ENCODE peak calls at places on chromosomes 16 and 17, in five cellular contexts. Y is neural progenitor cell, G is MM.1S, X is SK-N-SH, P is PC-3. O is an unnamed sample. For H3F3A, the result is how much of the 10 kb centered on the place peaks cover.

GRCh38 chr17:17448076-17448475 is 28.7 kb upstream of the MED9 start:
- DNase-seq in Y (no peak), G (no peak), X (no peak), P (no peak), O (no peak)

GRCh38 chr16:102060-102855 is 24.2 kb downstream of the MPG start:
- DNase-seq in Y (no peak), G (no peak), X (no peak), P (no peak), O (no peak)

GRCh38 chr17:18960241-18960665 is 8.3 kb downstream of the SLC5A10 start:
- DNase-seq in Y (no peak), G (no peak), X (peak), P (no peak), O (no peak)

GRCh38 chr16:179431-179830 is 828 bp upstream of the HBQ1 start:
- DNase-seq in Y (no peak), G (no peak), X (no peak), P (no peak), O (no peak)

GRCh38 chr16:30434852-30435251 is 5.0 kb upstream of the DCTPP1 start:
- DNase-seq in Y (no peak), G (no peak), X (no peak), P (no peak), O (no peak)

GRCh38 chr16:49019081-49019633 is 262.5 kb downstream of the CBLN1 start:
- DNase-seq in Y (peak), G (no peak), X (no peak), P (no peak), O (no peak)

GRCh38 chr16:28192811-28193529 is 18.8 kb downstream of the XPO6 start:
- DNase-seq in Y (no peak), G (no peak), X (no peak), P (no peak), O (no peak)

GRCh38 chr17:38585056-38585804 is 20.5 kb downstream of the SRCIN1 start:
- DNase-seq in Y (peak), G (no peak), X (no peak), P (peak), O (peak)

GRCh38 chr17:77840156-77840555 is 118.3 kb upstream of the TNRC6C start:
- DNase-seq in Y (no peak), G (no peak), X (no peak), P (no peak), O (no peak)

GRCh38 chr17:32156656-32157055 is 14.4 kb downstream of the RHOT1 start:
- DNase-seq in Y (no peak), G (no peak), X (no peak), P (no peak), O (no peak)

GRCh38 chr16:55297910-55298175 is 26.2 kb upstream of the IRX6 start:
- DNase-seq in Y (no peak), G (no peak), X (no peak), P (peak), O (peak)

GRCh38 chr16:72113616-72113945 is 19.9 kb downstream of the DHX38 start:
- DNase-seq in Y (no peak), G (no peak), X (no peak), P (no peak), O (no peak)

GRCh38 chr16:67034478-67034877 is 5.5 kb downstream of the CBFB start:
- DNase-seq in Y (no peak), G (no peak), X (no peak), P (no peak), O (peak)

GRCh38 chr16:83971165-83972130 is 3.4 kb downstream of the NECAB2 start:
- DNase-seq in Y (peak), G (no peak), X (no peak), P (no peak), O (peak)

GRCh38 chr16:336269-336668 is 16.3 kb downstream of the AXIN1 start:
- DNase-seq in Y (no peak), G (no peak), X (no peak), P (no peak), O (no peak)

GRCh38 chr17:45098869-45099616 is 33.3 kb downstream of the PLCD3 start:
- DNase-seq in Y (peak), G (peak), X (peak), P (peak), O (peak)

GRCh38 chr16:70508752-70509151 is 14.6 kb downstream of the COG4 start:
- DNase-seq in Y (no peak), G (peak), X (no peak), P (peak), O (no peak)

GRCh38 chr17:29760279-29760721 is 137.6 kb upstream of the CORO6 start:
- DNase-seq in Y (peak), G (peak), X (no peak), P (peak), O (peak)

GRCh38 chr16:81399909-81400308 is 44.7 kb upstream of the CMIP start:
- DNase-seq in Y (no peak), G (no peak), X (no peak), P (no peak), O (no peak)

GRCh38 chr17:64399071-64399766 is 8.6 kb upstream of the PECAM1 start:
- DNase-seq in Y (no peak), G (no peak), X (no peak), P (peak), O (no peak)

GRCh38 chr17:66432996-66433556 is 130.7 kb downstream of the PRKCA start:
- DNase-seq in Y (no peak), G (no peak), X (peak), P (no peak), O (peak)

GRCh38 chr16:55508271-55508921 is 476 bp upstream of the LPCAT2 start:
- DNase-seq in Y (no peak), G (no peak), X (no peak), P (no peak), O (no peak)

GRCh38 chr17:36994438-36994837 is 45.7 kb downstream of the AATF start:
- DNase-seq in Y (no peak), G (no peak), X (no peak), P (no peak), O (peak)

GRCh38 chr16:69910964-69911363 is 40.2 kb upstream of the CLEC18A start:
- DNase-seq in Y (no peak), G (no peak), X (no peak), P (no peak), O (no peak)

GRCh38 chr17:81153340-81153803 is 11.9 kb upstream of the PVALEF start:
- DNase-seq in Y (no peak), G (peak), X (peak), P (no peak), O (peak)

GRCh38 chr17:48095611-48096010 is 5.7 kb downstream of the CBX1 start:
- DNase-seq in Y (no peak), G (no peak), X (no peak), P (no peak), O (peak)

DNA sequence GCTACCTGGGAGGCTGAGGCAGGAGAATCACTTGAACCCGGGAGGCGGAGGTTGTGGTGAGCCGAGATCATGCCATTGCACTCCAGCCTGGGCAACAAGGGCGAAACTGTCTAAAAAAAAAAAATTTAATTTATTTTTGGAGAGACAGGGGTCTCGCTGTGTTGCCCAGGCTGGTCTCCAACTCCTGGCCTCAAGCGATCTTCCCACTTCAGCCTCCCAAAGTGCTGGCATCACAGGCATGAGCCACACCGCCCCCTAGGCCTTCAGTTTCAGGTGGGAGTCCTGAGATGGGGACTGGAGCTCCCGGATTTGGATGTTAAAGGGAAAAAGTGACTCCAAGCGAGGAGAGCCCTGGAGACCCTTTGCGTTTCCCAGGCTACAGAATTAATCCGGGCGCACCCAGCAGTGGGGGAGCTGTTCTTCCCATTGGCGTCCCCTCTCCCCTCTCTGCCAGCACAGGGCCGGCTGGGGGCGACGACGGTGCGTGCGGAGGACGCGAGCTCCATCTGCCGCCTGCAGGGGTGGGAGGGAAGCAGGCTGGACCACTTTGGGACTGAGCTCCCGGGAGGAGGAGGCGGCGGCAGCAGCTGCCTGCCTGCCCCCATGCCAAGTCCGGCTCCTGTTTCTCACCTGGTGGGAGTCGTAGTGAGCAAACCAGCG is 49.3 kb upstream of the USP7 start:
- DNase-seq in Y (peak), G (no peak), X (peak), P (no peak), O (peak)
- TF ChIP-seq EZH2phosphoT487 in Y (no peak), G (no peak), X (no peak), P (no peak), O (no peak)

DNA sequence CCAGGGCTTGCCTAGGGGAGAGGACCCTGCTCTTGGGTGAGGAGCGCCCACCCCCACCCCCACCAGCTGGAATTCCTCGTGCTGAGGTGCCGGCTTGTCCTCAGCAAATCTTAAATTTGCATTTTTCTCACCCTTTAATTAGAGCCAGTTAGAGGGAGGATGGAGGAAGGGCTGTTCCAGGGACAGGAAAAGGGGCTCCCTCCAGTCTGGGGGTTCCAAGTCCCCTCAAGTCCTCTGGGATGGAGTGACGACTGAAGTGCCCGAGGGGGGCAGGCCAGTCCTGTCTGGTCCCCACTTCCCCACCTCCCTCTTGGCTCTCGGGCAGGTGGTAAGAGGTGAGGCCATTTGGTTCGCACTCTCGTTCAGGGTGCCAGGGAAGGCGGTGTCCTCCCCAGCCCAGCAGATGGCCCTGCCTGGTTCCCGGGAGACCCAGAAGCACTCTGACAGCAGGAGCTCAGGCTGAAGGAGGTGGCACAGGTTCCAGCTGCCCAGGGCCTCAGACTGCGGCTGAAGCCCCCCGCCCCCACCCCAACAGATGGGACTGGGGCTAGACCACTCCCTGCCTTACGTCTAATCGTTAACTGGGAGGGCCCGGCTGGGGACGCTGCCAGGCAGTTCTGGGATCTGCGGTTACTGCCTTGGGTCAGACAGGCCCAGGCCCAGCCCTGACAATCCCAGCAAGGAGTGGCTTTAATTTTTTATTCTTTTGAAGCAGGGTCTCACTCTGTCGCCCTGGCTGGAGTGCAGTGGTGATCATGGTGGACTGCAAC is 2.2 kb downstream of the RAB26 start:
- DNase-seq in Y (peak), G (no peak), X (peak), P (peak), O (no peak)
- H3F3A ChIP-seq in Y (half or more), G (half or more), X (under half), P (under half), O (under half)

GRCh38 chr16:4962716-4963115 is 4.6 kb downstream of the SEC14L5 start:
- DNase-seq in Y (no peak), G (peak), X (no peak), P (no peak), O (no peak)
- H3K4me2 ChIP-seq in Y (no peak), G (peak), X (no peak), P (no peak), O (no peak)

GRCh38 chr17:28612531-28612930 is 1.5 kb downstream of the RSKR start:
- DNase-seq in Y (no peak), G (no peak), X (no peak), P (no peak), O (no peak)

GRCh38 chr17:28613916-28614315 is at the start of gene RSKR:
- DNase-seq in Y (no peak), G (no peak), X (no peak), P (no peak), O (peak)

GRCh38 chr17:28615260-28615940 is 1.4 kb upstream of the RSKR start:
- DNase-seq in Y (no peak), G (no peak), X (no peak), P (no peak), O (no peak)

GRCh38 chr17:28610372-28610771 is 3.6 kb downstream of the RSKR start:
- DNase-seq in Y (no peak), G (no peak), X (no peak), P (no peak), O (no peak)

DNA sequence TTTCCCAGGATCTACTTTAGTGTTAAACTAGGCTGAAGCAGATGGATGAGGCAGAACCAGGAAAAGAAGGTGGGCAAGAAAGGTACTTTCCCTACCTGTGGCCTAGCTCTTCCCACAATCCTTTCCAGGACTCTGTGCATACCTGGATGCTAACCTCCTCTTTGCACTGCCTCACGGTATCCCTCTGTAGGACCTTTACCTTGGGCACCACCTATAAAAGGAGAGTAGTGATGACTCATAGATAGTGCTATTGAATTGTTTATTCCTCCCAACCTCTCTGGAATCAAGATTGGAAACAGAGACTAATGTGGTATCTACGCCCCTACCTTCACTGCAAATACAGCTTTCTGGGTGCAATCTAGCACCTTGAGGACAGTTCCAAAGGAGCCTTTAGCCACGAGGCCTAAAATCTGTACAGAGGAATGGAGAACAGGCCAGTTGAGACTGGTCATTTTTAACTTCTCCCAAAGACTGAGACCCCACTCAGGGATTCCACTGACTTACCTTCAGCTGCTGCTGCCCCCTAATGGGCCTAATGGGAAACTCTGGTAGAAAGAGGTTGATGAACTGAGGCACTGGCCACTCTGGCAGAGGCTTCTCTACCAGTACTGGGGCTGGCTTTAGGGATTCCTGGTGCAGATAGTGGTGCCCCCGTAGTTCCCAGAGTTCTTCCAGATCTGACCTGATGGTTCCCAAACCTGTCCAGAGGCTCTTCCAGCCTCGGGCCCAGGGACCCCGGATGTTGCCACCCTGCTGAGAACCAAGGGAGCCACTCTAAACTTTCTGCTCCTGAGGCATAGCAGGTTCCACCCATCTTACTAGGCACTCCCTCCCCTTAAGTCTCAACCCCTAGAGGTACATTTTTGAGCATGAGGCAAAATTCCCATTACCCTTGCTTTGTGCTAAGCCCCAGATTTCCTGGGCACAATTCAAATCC is 781 bp downstream of the RSKR start:
- DNase-seq in Y (peak), G (peak), X (peak), P (peak), O (peak)
- TF ChIP-seq EZH2phosphoT487 in Y (no peak), G (no peak), X (no peak), P (no peak), O (no peak)

DNA sequence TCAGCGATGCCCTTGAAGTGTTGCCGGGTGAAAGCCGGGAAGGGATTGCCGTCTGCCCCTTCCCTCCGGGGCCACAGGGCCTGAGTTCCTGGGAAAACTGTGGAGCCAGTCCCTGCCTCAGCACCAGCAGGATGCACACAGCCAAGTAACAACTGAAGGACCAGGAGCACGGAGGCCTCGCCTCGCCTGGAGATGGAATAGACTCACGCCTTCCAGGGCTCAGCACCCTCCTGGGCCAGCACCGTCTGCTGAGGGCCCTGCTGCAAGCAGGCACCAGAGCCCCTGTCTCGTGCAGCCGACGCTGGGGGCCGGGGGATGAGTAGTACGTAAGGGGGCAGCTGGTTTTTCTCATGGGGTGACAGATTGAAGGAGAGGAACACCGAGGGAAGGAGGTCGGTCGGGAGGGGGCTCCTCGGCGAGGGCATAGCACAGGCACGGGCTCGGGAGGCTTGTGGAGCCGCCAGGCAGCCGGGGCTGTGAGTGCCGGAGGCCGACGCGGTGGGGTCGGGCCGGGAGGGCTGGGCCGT is 6.4 kb downstream of the CBFA2T3 start:
- DNase-seq in Y (no peak), G (no peak), X (no peak), P (no peak), O (no peak)
- H3F3A ChIP-seq in Y (under half), G (under half), X (under half), P (under half), O (under half)

DNA sequence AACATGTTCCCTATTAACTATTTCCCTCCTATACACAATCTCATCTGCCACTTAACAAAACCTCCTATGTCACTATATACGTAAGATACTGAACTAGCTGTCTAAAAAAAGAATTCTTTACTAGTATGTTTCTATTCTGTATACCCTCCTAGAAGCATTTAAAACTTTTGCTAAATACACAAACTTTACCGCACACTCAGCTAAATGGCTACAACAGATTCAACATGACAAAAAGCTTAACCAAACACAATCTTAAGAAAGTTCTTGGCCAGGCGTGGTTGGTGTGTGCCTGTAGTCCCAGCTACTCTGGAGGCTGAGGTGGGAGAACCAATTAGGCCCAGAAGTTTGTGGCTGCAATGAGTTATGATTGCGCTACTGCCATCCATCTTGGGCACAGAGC is 20.0 kb downstream of the MED13 start:
- DNase-seq in Y (no peak), G (no peak), X (no peak), P (no peak), O (no peak)
- H3K4me2 ChIP-seq in Y (no peak), G (no peak), X (no peak), P (no peak), O (no peak)

GRCh38 chr16:20285993-20286499 is 41.3 kb downstream of the GP2 start:
- DNase-seq in Y (peak), G (no peak), X (no peak), P (no peak), O (no peak)

GRCh38 chr16:20291807-20292206 is 35.5 kb downstream of the GP2 start:
- DNase-seq in Y (peak), G (no peak), X (no peak), P (no peak), O (no peak)
- TF ChIP-seq EZH2phosphoT487 in Y (no peak), G (no peak), X (no peak), P (no peak), O (no peak)